ENCODE peak calls at places on chromosomes 1 and 21, in six cellular contexts. One of them, this sample, is unnamed.

GRCh38 chr1:214552174-214552608 is 789 bp upstream of the PTPN14 start:
- DNase-seq in adrenal gland: peak
- DNase-seq in body of pancreas: peak
- DNase-seq in memory B cell: no peak
- DNase-seq in activated CD4-positive, alpha-beta T cell treated with anti-CD3 and anti-CD28 coated beads, Interleukin-2, amount 50 U/mL, for 48 hours: no peak
- DNase-seq in KG1: no peak
- DNase-seq in this sample: no peak

GRCh38 chr1:227778401-227778947 is 37.0 kb upstream of the PRSS38 start:
- DNase-seq in activated CD4-positive, alpha-beta T cell treated with anti-CD3 and anti-CD28 coated beads, Interleukin-2, amount 50 U/mL, for 48 hours: no peak
- DNase-seq in body of pancreas: peak
- DNase-seq in adrenal gland: peak
- DNase-seq in memory B cell: no peak
- DNase-seq in KG1: no peak
- DNase-seq in this sample: no peak

GRCh38 chr1:24558902-24559791 is 3.3 kb downstream of the NCMAP start:
- DNase-seq in adrenal gland: peak
- DNase-seq in activated CD4-positive, alpha-beta T cell treated with anti-CD3 and anti-CD28 coated beads, Interleukin-2, amount 50 U/mL, for 48 hours: no peak
- DNase-seq in body of pancreas: peak
- DNase-seq in KG1: no peak
- DNase-seq in memory B cell: no peak
- DNase-seq in this sample: no peak

GRCh38 chr1:115771094-115771846 is 2.8 kb upstream of the CASQ2 start:
- DNase-seq in KG1: no peak
- DNase-seq in adrenal gland: no peak
- DNase-seq in body of pancreas: peak
- DNase-seq in activated CD4-positive, alpha-beta T cell treated with anti-CD3 and anti-CD28 coated beads, Interleukin-2, amount 50 U/mL, for 48 hours: no peak
- DNase-seq in memory B cell: no peak
- DNase-seq in this sample: no peak

GRCh38 chr1:110053557-110054428 is 16.7 kb downstream of the ALX3 start:
- DNase-seq in activated CD4-positive, alpha-beta T cell treated with anti-CD3 and anti-CD28 coated beads, Interleukin-2, amount 50 U/mL, for 48 hours: peak
- DNase-seq in adrenal gland: peak
- DNase-seq in memory B cell: peak
- DNase-seq in body of pancreas: peak
- DNase-seq in KG1: peak
- DNase-seq in this sample: peak

GRCh38 chr1:151756291-151756690 is 7.0 kb downstream of the MRPL9 start:
- DNase-seq in activated CD4-positive, alpha-beta T cell treated with anti-CD3 and anti-CD28 coated beads, Interleukin-2, amount 50 U/mL, for 48 hours: no peak
- DNase-seq in memory B cell: no peak
- DNase-seq in KG1: no peak
- DNase-seq in adrenal gland: no peak
- DNase-seq in body of pancreas: no peak
- DNase-seq in this sample: no peak

GRCh38 chr1:187871177-187871576 is 1042.4 kb downstream of the PLA2G4A start:
- DNase-seq in body of pancreas: no peak
- DNase-seq in KG1: no peak
- DNase-seq in adrenal gland: no peak
- DNase-seq in activated CD4-positive, alpha-beta T cell treated with anti-CD3 and anti-CD28 coated beads, Interleukin-2, amount 50 U/mL, for 48 hours: no peak
- DNase-seq in memory B cell: no peak
- DNase-seq in this sample: no peak

GRCh38 chr1:97137862-97138514 is 416.4 kb downstream of the PTBP2 start:
- DNase-seq in KG1: no peak
- DNase-seq in activated CD4-positive, alpha-beta T cell treated with anti-CD3 and anti-CD28 coated beads, Interleukin-2, amount 50 U/mL, for 48 hours: no peak
- DNase-seq in body of pancreas: peak
- DNase-seq in memory B cell: no peak
- DNase-seq in adrenal gland: peak
- DNase-seq in this sample: peak

GRCh38 chr1:46298387-46298786 is 5.0 kb downstream of the LRRC41 start:
- DNase-seq in adrenal gland: no peak
- DNase-seq in KG1: no peak
- DNase-seq in activated CD4-positive, alpha-beta T cell treated with anti-CD3 and anti-CD28 coated beads, Interleukin-2, amount 50 U/mL, for 48 hours: no peak
- DNase-seq in memory B cell: no peak
- DNase-seq in body of pancreas: no peak
- DNase-seq in this sample: no peak

GRCh38 chr1:12436817-12437599 is 181.0 kb downstream of the DHRS3 start:
- DNase-seq in activated CD4-positive, alpha-beta T cell treated with anti-CD3 and anti-CD28 coated beads, Interleukin-2, amount 50 U/mL, for 48 hours: peak
- DNase-seq in body of pancreas: no peak
- DNase-seq in adrenal gland: no peak
- DNase-seq in KG1: no peak
- DNase-seq in memory B cell: no peak
- DNase-seq in this sample: no peak

GRCh38 chr1:38953433-38953860 is 11.8 kb upstream of the RHBDL2 start:
- DNase-seq in adrenal gland: no peak
- DNase-seq in KG1: no peak
- DNase-seq in activated CD4-positive, alpha-beta T cell treated with anti-CD3 and anti-CD28 coated beads, Interleukin-2, amount 50 U/mL, for 48 hours: no peak
- DNase-seq in body of pancreas: no peak
- DNase-seq in memory B cell: no peak
- DNase-seq in this sample: no peak

GRCh38 chr1:171226757-171227370 is 21.4 kb upstream of the FMO1 start:
- DNase-seq in activated CD4-positive, alpha-beta T cell treated with anti-CD3 and anti-CD28 coated beads, Interleukin-2, amount 50 U/mL, for 48 hours: peak
- DNase-seq in memory B cell: no peak
- DNase-seq in adrenal gland: peak
- DNase-seq in body of pancreas: peak
- DNase-seq in KG1: peak
- DNase-seq in this sample: peak

GRCh38 chr1:211484738-211485479 is 7.1 kb downstream of the RD3 start:
- DNase-seq in adrenal gland: no peak
- DNase-seq in KG1: no peak
- DNase-seq in memory B cell: no peak
- DNase-seq in body of pancreas: no peak
- DNase-seq in activated CD4-positive, alpha-beta T cell treated with anti-CD3 and anti-CD28 coated beads, Interleukin-2, amount 50 U/mL, for 48 hours: no peak
- DNase-seq in this sample: no peak

GRCh38 chr1:97461782-97462181 is 459.1 kb downstream of the DPYD start:
- DNase-seq in KG1: no peak
- DNase-seq in activated CD4-positive, alpha-beta T cell treated with anti-CD3 and anti-CD28 coated beads, Interleukin-2, amount 50 U/mL, for 48 hours: no peak
- DNase-seq in adrenal gland: no peak
- DNase-seq in memory B cell: no peak
- DNase-seq in body of pancreas: no peak
- DNase-seq in this sample: peak

GRCh38 chr1:228079013-228079412 is 3.5 kb upstream of the ARF1 start:
- DNase-seq in memory B cell: no peak
- DNase-seq in KG1: no peak
- DNase-seq in body of pancreas: no peak
- DNase-seq in activated CD4-positive, alpha-beta T cell treated with anti-CD3 and anti-CD28 coated beads, Interleukin-2, amount 50 U/mL, for 48 hours: no peak
- DNase-seq in adrenal gland: no peak
- DNase-seq in this sample: no peak

GRCh38 chr1:160156361-160156760 is 5.0 kb downstream of the ATP1A4 start:
- DNase-seq in activated CD4-positive, alpha-beta T cell treated with anti-CD3 and anti-CD28 coated beads, Interleukin-2, amount 50 U/mL, for 48 hours: no peak
- DNase-seq in KG1: no peak
- DNase-seq in adrenal gland: no peak
- DNase-seq in memory B cell: no peak
- DNase-seq in body of pancreas: no peak
- DNase-seq in this sample: no peak

GRCh38 chr1:17791055-17791390 is 35.9 kb downstream of the ACTL8 start:
- DNase-seq in activated CD4-positive, alpha-beta T cell treated with anti-CD3 and anti-CD28 coated beads, Interleukin-2, amount 50 U/mL, for 48 hours: no peak
- DNase-seq in adrenal gland: no peak
- DNase-seq in memory B cell: no peak
- DNase-seq in body of pancreas: no peak
- DNase-seq in KG1: no peak
- DNase-seq in this sample: no peak

GRCh38 chr1:230561570-230561969 is 80.7 kb upstream of the COG2 start:
- DNase-seq in body of pancreas: no peak
- DNase-seq in activated CD4-positive, alpha-beta T cell treated with anti-CD3 and anti-CD28 coated beads, Interleukin-2, amount 50 U/mL, for 48 hours: no peak
- DNase-seq in KG1: no peak
- DNase-seq in memory B cell: no peak
- DNase-seq in adrenal gland: no peak
- DNase-seq in this sample: no peak

GRCh38 chr1:32246888-32247273 is at the start of gene FAM167B:
- DNase-seq in activated CD4-positive, alpha-beta T cell treated with anti-CD3 and anti-CD28 coated beads, Interleukin-2, amount 50 U/mL, for 48 hours: no peak
- DNase-seq in memory B cell: no peak
- DNase-seq in KG1: no peak
- DNase-seq in adrenal gland: peak
- DNase-seq in body of pancreas: no peak
- DNase-seq in this sample: no peak

GRCh38 chr1:147853391-147853790 is 49.2 kb upstream of the GJA8 start:
- DNase-seq in memory B cell: no peak
- DNase-seq in KG1: no peak
- DNase-seq in body of pancreas: no peak
- DNase-seq in activated CD4-positive, alpha-beta T cell treated with anti-CD3 and anti-CD28 coated beads, Interleukin-2, amount 50 U/mL, for 48 hours: no peak
- DNase-seq in adrenal gland: no peak
- DNase-seq in this sample: no peak

GRCh38 chr1:1211541-1212511 is 2.1 kb downstream of the TNFRSF4 start:
- DNase-seq in body of pancreas: no peak
- DNase-seq in KG1: no peak
- DNase-seq in activated CD4-positive, alpha-beta T cell treated with anti-CD3 and anti-CD28 coated beads, Interleukin-2, amount 50 U/mL, for 48 hours: peak
- DNase-seq in memory B cell: no peak
- DNase-seq in adrenal gland: no peak
- DNase-seq in this sample: no peak

GRCh38 chr1:30382496-30382895 is 340.9 kb downstream of the MATN1 start:
- DNase-seq in memory B cell: no peak
- DNase-seq in adrenal gland: no peak
- DNase-seq in body of pancreas: no peak
- DNase-seq in activated CD4-positive, alpha-beta T cell treated with anti-CD3 and anti-CD28 coated beads, Interleukin-2, amount 50 U/mL, for 48 hours: no peak
- DNase-seq in KG1: no peak
- DNase-seq in this sample: no peak

GRCh38 chr1:192913683-192914082 is 104.8 kb downstream of the RGS2 start:
- DNase-seq in memory B cell: no peak
- DNase-seq in body of pancreas: peak
- DNase-seq in activated CD4-positive, alpha-beta T cell treated with anti-CD3 and anti-CD28 coated beads, Interleukin-2, amount 50 U/mL, for 48 hours: no peak
- DNase-seq in adrenal gland: peak
- DNase-seq in KG1: no peak
- DNase-seq in this sample: no peak

GRCh38 chr1:155984341-155984740 is 6.0 kb upstream of the ARHGEF2 start:
- DNase-seq in body of pancreas: no peak
- DNase-seq in activated CD4-positive, alpha-beta T cell treated with anti-CD3 and anti-CD28 coated beads, Interleukin-2, amount 50 U/mL, for 48 hours: no peak
- DNase-seq in memory B cell: no peak
- DNase-seq in KG1: no peak
- DNase-seq in adrenal gland: no peak
- DNase-seq in this sample: no peak

GRCh38 chr1:30763654-30764248 is 6.2 kb upstream of the LAPTM5 start:
- DNase-seq in KG1: no peak
- DNase-seq in adrenal gland: peak
- DNase-seq in body of pancreas: no peak
- DNase-seq in memory B cell: no peak
- DNase-seq in activated CD4-positive, alpha-beta T cell treated with anti-CD3 and anti-CD28 coated beads, Interleukin-2, amount 50 U/mL, for 48 hours: no peak
- DNase-seq in this sample: no peak

GRCh38 chr1:218294531-218294930 is 9.4 kb downstream of the RRP15 start:
- DNase-seq in body of pancreas: no peak
- DNase-seq in memory B cell: no peak
- DNase-seq in KG1: no peak
- DNase-seq in activated CD4-positive, alpha-beta T cell treated with anti-CD3 and anti-CD28 coated beads, Interleukin-2, amount 50 U/mL, for 48 hours: no peak
- DNase-seq in adrenal gland: no peak
- DNase-seq in this sample: no peak

GRCh38 chr1:39980555-39981313 is 25.8 kb downstream of the MFSD2A start:
- DNase-seq in KG1: no peak
- DNase-seq in memory B cell: no peak
- DNase-seq in body of pancreas: no peak
- DNase-seq in adrenal gland: no peak
- DNase-seq in activated CD4-positive, alpha-beta T cell treated with anti-CD3 and anti-CD28 coated beads, Interleukin-2, amount 50 U/mL, for 48 hours: no peak
- DNase-seq in this sample: no peak

GRCh38 chr1:114215426-114215825 is 61.8 kb upstream of the SYT6 start:
- DNase-seq in activated CD4-positive, alpha-beta T cell treated with anti-CD3 and anti-CD28 coated beads, Interleukin-2, amount 50 U/mL, for 48 hours: no peak
- DNase-seq in memory B cell: no peak
- DNase-seq in body of pancreas: no peak
- DNase-seq in adrenal gland: no peak
- DNase-seq in KG1: no peak
- DNase-seq in this sample: no peak

GRCh38 chr1:170074250-170075157 is at the start of gene KIFAP3:
- DNase-seq in body of pancreas: peak
- DNase-seq in adrenal gland: peak
- DNase-seq in memory B cell: peak
- DNase-seq in KG1: peak
- DNase-seq in activated CD4-positive, alpha-beta T cell treated with anti-CD3 and anti-CD28 coated beads, Interleukin-2, amount 50 U/mL, for 48 hours: peak
- DNase-seq in this sample: peak

GRCh38 chr1:68201546-68202238 is 30.6 kb downstream of the WLS start:
- DNase-seq in body of pancreas: no peak
- DNase-seq in adrenal gland: no peak
- DNase-seq in KG1: no peak
- DNase-seq in activated CD4-positive, alpha-beta T cell treated with anti-CD3 and anti-CD28 coated beads, Interleukin-2, amount 50 U/mL, for 48 hours: no peak
- DNase-seq in memory B cell: no peak
- DNase-seq in this sample: no peak

GRCh38 chr21:37593740-37594471 is 227.3 kb downstream of the DYRK1A start:
- DNase-seq in activated CD4-positive, alpha-beta T cell treated with anti-CD3 and anti-CD28 coated beads, Interleukin-2, amount 50 U/mL, for 48 hours: no peak
- DNase-seq in body of pancreas: no peak
- DNase-seq in KG1: no peak
- DNase-seq in memory B cell: no peak
- DNase-seq in adrenal gland: no peak
- DNase-seq in this sample: no peak

GRCh38 chr1:76891931-76892330 is 24.7 kb downstream of the ST6GALNAC5 start:
- DNase-seq in adrenal gland: no peak
- DNase-seq in KG1: no peak
- DNase-seq in memory B cell: no peak
- DNase-seq in body of pancreas: no peak
- DNase-seq in activated CD4-positive, alpha-beta T cell treated with anti-CD3 and anti-CD28 coated beads, Interleukin-2, amount 50 U/mL, for 48 hours: no peak
- DNase-seq in this sample: no peak

GRCh38 chr1:91499904-91500755 is 521 bp upstream of the CDC7 start:
- DNase-seq in body of pancreas: no peak
- DNase-seq in KG1: no peak
- DNase-seq in memory B cell: no peak
- DNase-seq in adrenal gland: no peak
- DNase-seq in activated CD4-positive, alpha-beta T cell treated with anti-CD3 and anti-CD28 coated beads, Interleukin-2, amount 50 U/mL, for 48 hours: no peak
- DNase-seq in this sample: no peak

GRCh38 chr1:151989131-151989868 is 4.4 kb downstream of the S100A10 start:
- DNase-seq in KG1: no peak
- DNase-seq in memory B cell: no peak
- DNase-seq in adrenal gland: peak
- DNase-seq in body of pancreas: peak
- DNase-seq in activated CD4-positive, alpha-beta T cell treated with anti-CD3 and anti-CD28 coated beads, Interleukin-2, amount 50 U/mL, for 48 hours: peak
- DNase-seq in this sample: no peak

This sample was measured in GM19239.